ENCODE peak calls at places on chromosomes 1 and 21, in four cellular contexts. F is upper lobe of right lung, M is neuronal stem cell, K is lower lobe of right lung. E is an unnamed sample.
A peak's percentile ranks its signal among the peaks of the same experiment; 100 is the strongest.

GRCh38 chr1:30101477-30102227 is 621.7 kb downstream of the MATN1 start:
- DNase-seq in M (no peak), K (no peak), F (no peak), E (peak; percentile 87)

GRCh38 chr1:18144062-18144461 is 36.5 kb downstream of the IGSF21 start:
- DNase-seq in F (no peak), M (no peak), K (no peak), E (no peak)

GRCh38 chr1:201496296-201496690 is 10.6 kb downstream of the CSRP1 start:
- DNase-seq in K (no peak), M (no peak), F (no peak), E (no peak)

GRCh38 chr1:56787330-56787729 is 31.9 kb downstream of the FYB2 start:
- DNase-seq in F (no peak), K (no peak), M (no peak), E (no peak)

GRCh38 chr1:2501041-2501819 is 25.1 kb downstream of the PLCH2 start:
- DNase-seq in F (no peak), M (no peak), K (no peak), E (peak; percentile 73)

GRCh38 chr1:48581256-48581655 is 109.3 kb upstream of the SPATA6 start:
- DNase-seq in K (no peak), F (no peak), M (no peak), E (no peak)

GRCh38 chr1:8020032-8020431 is 6.1 kb downstream of the ERRFI1 start:
- DNase-seq in M (no peak), K (no peak), F (no peak), E (no peak)

GRCh38 chr1:224789311-224789710 is 140.2 kb upstream of the DNAH14 start:
- DNase-seq in F (no peak), K (no peak), M (no peak), E (no peak)

GRCh38 chr1:210841926-210842625 is 291.9 kb downstream of the KCNH1 start:
- DNase-seq in M (no peak), F (no peak), K (no peak), E (no peak)

GRCh38 chr1:6461237-6461530 is 4.8 kb downstream of the TNFRSF25 start:
- DNase-seq in M (no peak), K (no peak), F (no peak), E (no peak)

GRCh38 chr1:221439008-221439733 is 302.7 kb downstream of the DUSP10 start:
- DNase-seq in K (no peak), M (no peak), F (no peak), E (no peak)

GRCh38 chr1:96533820-96534219 is 187.8 kb upstream of the PTBP2 start:
- DNase-seq in F (no peak), M (no peak), K (no peak), E (no peak)

GRCh38 chr1:7042322-7043231 is 257.3 kb downstream of the CAMTA1 start:
- DNase-seq in M (peak; percentile 15), K (no peak), F (no peak), E (peak; percentile 83)

GRCh38 chr1:208224192-208224713 is 19.9 kb downstream of the PLXNA2 start:
- DNase-seq in M (no peak), F (no peak), K (no peak), E (no peak)

GRCh38 chr1:228279011-228279721 is 71.3 kb downstream of the OBSCN start:
- DNase-seq in M (no peak), K (no peak), F (peak; percentile 64), E (peak; percentile 45)

GRCh38 chr1:247228133-247228532 is 27.7 kb upstream of the VN1R5 start:
- DNase-seq in M (no peak), K (no peak), F (no peak), E (no peak)

GRCh38 chr1:53614231-53615021 is 124.5 kb downstream of the GLIS1 start:
- DNase-seq in M (no peak), K (peak; percentile 38), F (peak; percentile 41), E (no peak)

DNA sequence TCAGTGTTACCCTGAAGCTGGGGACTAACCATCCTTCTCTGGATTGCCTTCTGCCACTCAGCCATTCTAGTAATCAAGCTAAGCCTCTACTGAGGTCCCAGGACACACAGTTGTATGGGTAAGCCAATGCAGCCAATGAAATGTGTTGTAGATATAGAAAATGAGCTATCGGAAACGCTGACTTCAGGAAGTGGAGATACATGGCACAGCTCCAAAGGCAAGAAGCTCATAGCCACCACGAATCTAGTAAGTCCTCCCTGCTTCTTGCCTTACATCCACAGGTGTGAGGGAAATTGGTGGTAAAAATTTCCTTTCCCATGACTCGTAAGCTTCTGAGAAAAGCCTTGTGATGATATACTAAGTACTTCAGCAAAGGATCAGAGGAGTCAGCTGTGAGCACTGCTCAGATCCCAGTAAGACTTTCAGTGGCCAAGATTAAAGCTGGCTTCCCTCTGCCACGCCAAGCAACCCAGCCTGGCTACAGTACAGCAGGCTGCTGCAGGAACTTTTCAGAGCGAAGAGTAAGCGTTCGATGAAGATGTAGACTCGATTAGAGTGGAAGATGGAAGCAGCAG is 117.7 kb downstream of the SIM2 start:
- DNase-seq in K (no peak), M (no peak), F (no peak), E (no peak)
- H3K27me3 ChIP-seq in K (no peaks in the 10 kb centered on the region), M (no peaks in the 10 kb centered on the region), F (no peaks in the 10 kb centered on the region), E (no peaks in the 10 kb centered on the region)

DNA sequence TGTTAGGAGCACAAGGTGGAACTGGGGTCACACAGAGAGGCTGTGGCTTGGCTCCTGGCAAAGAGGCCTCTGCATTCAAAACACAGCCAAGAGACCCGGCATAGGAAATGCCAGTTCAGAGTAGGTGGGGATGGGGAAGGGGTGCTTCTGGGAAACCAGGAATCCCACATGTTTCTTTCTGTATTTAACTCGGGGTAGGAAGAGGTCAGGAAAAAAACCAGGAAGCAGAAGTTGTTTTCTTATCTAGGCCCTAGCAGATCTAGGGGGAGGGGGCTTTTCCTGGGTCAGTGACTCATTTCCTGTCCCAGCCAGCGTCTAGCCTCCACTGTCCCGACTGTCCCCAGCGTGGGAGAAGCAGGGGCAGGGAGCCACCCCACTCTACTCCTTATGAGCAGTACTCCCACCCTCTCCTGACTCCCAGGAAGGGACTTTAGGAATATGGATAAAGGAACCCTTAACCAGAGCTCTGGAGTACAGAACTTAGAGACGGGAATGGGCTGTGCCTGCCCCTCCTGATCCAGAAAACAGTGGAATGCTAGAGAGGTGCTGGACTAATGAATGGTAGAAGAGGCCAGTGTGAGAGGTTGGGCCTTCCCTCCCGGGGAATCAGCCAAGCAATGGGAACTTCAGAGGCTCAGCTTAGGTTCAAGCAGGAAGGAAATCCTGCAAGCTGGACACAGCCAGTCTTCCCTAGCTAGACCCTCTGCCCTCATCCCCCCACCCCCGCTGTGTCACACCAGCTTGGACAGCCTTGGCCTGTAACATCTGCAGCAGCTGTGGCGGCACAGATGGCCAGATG is 5.7 kb downstream of the FHL3 start:
- DNase-seq in F (no peak), M (no peak), K (peak; percentile 60), E (peak; percentile 39)
- H3K4me3 ChIP-seq in F (no peak overlapping the region), M (no peak overlapping the region), K (peak overlapping the region; percentile 19), E (no peak overlapping the region)

GRCh38 chr1:110070968-110071307 is 466 bp upstream of the ALX3 start:
- DNase-seq in M (no peak), F (no peak), K (no peak), E (no peak)
- H3K27me3 ChIP-seq in M (peaks cover 94% of the 10 kb centered on the region), F (peaks cover 72% of the 10 kb centered on the region), K (peaks cover 81% of the 10 kb centered on the region), E (peaks cover 86% of the 10 kb centered on the region)

GRCh38 chr1:90721210-90722194 is 4.4 kb upstream of the BARHL2 start:
- DNase-seq in K (no peak), F (peak; percentile 75), M (no peak), E (peak; percentile 84)
- H3K4me3 ChIP-seq in K (no peak overlapping the region), F (no peak overlapping the region), M (no peak overlapping the region), E (no peak overlapping the region)

GRCh38 chr21:17195965-17196364 is 316.9 kb upstream of the CXADR start:
- DNase-seq in K (no peak), F (no peak), M (no peak), E (no peak)

GRCh38 chr21:17196619-17197018 is 316.2 kb upstream of the CXADR start:
- DNase-seq in M (no peak), K (no peak), F (no peak), E (no peak)

DNA sequence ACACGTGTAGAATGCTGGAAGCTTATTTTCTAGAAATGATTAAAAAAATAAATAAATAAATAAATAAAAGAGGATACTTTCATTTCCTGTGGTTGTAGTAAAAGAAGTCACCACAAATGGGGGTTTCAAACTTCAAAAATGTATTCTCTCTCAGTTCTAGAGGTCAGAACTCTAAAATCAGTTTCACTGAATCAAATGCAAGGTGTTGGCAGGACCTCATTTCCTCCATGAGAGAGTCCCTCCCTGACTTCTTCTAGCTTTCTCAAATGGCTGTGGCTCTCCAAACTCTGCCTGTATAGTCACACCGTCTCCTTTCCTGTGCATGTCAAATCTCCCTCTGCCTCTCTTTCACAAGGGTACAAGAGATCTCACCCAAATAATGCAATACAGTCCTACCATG is 312.6 kb upstream of the CXADR start:
- DNase-seq in F (no peak), K (no peak), M (no peak), E (no peak)
- H3K27me3 ChIP-seq in F (no peaks in the 10 kb centered on the region), K (no peaks in the 10 kb centered on the region), M (no peaks in the 10 kb centered on the region), E (no peaks in the 10 kb centered on the region)

DNA sequence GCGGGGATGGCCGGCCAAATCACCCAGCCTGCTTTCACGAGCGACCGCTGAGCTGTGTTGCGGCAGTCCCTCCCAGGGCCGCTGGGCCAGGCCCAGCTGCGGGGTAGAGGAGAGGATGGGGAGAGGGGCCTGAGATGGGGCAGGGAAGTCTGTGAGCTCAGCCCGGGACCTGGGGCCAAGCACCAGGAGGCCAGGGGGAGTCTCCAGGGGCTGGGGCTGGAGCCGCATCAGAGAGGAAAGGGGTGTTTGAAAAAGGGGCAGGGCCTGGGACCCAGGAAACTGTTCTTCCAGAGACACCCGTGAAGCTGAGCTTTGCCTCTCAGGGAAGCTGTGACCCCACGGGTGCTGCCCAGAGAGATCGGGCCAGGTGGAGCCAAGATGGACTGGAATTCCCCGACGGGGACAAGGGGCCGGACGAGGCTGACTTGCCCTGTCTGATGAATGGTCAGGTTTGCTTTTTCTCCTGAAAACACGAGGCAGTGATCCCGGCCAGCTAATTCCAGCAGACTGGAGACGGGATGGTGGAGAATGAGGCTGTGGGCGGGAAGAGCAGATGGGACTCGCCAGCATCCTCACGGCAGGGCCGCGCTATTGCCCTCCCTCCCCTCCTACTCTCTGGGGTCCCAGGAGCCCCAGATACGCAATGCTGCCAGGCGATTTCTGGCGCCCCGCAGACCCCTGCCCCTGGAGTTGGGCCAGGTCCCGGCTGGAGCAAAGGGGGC is 40.3 kb upstream of the COL18A1 start:
- DNase-seq in M (no peak), F (no peak), K (no peak), E (peak; percentile 75)
- H3K4me3 ChIP-seq in M (no peak overlapping the region), F (no peak overlapping the region), K (no peak overlapping the region), E (no peak overlapping the region)

GRCh38 chr1:1243261-1243660 is 3.3 kb downstream of the C1QTNF12 start:
- DNase-seq in M (no peak), F (no peak), K (no peak), E (no peak)
- H3K27me3 ChIP-seq in M (peaks cover 21% of the 10 kb centered on the region), F (peaks cover 27% of the 10 kb centered on the region), K (peaks cover 62% of the 10 kb centered on the region), E (no peaks in the 10 kb centered on the region)

DNA sequence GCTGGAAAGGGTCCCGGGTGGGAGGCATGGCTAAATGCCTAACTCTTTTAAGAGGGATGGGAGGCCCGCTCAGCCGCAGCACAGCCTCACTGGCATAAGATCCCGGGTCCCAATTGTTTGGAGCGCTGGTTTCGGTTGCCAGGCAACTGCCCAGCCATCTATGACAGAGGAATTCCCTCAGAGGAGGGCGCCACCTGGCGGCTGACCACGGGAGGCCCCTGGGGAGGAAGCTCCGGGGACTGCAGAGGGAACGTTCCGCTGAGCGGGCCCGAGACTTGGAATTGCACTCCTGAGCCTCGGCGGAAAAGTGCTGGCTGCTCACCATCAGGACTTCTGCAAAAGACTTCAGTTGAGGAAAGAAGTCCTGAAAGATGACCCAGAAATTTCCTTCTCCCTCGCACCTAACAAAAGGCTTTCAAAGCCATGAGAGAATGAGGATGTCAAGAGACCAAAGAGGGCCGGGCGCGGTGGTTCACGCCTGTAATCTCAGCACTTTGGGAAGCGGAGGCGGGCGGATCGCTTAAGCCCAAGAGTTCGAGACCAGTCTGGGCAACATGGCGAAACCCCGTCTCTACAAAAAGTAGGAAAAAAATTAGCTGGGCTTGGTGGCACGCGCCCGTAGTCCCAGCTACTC is 1.1 kb upstream of the ELAPOR1 start:
- DNase-seq in M (peak; percentile 96), F (peak; percentile 97), K (peak; percentile 96), E (peak; percentile 93)
- H3K4me3 ChIP-seq in M (no peak overlapping the region), F (peak overlapping the region; percentile 6), K (peak overlapping the region; percentile 44), E (peak overlapping the region; percentile 35)

E was measured in H7.